ENCODE peak calls at places on chromosomes 1 and 21, in six cellular contexts. Z, N, L, V, I and C are unnamed samples.

GRCh38 chr1:6028042-6028895 is 17.4 kb upstream of the KCNAB2 start:
- DNase-seq in Z (no peak), N (no peak), L (no peak), V (no peak), I (no peak), C (no peak)

GRCh38 chr21:45050786-45051489 is 23.4 kb upstream of the ADARB1 start:
- DNase-seq in Z (peak; percentile 97), N (peak; percentile 34), L (no peak), V (peak; percentile 83), I (no peak), C (peak; percentile 24)

GRCh38 chr1:113243529-113243928 is 146.8 kb upstream of the MAGI3 start:
- DNase-seq in Z (no peak), N (no peak), L (no peak), V (no peak), I (no peak), C (no peak)

GRCh38 chr1:5779608-5780323 is 212.5 kb downstream of the NPHP4 start:
- DNase-seq in Z (no peak), N (no peak), L (no peak), V (no peak), I (peak; percentile 68), C (no peak)

GRCh38 chr1:220287129-220287528 is 14.9 kb upstream of the RAB3GAP2 start:
- DNase-seq in Z (no peak), N (no peak), L (no peak), V (no peak), I (no peak), C (no peak)

GRCh38 chr1:215475719-215476525 is 91.2 kb upstream of the KCTD3 start:
- DNase-seq in Z (peak; percentile 87), N (peak; percentile 90), L (no peak), V (no peak), I (no peak), C (peak; percentile 77)

GRCh38 chr1:89041055-89041707 is 18.5 kb upstream of the GBP3 start:
- DNase-seq in Z (peak; percentile 82), N (peak; percentile 65), L (no peak), V (peak; percentile 12), I (no peak), C (peak; percentile 43)

GRCh38 chr1:36187800-36188593 is 32.0 kb downstream of the MAP7D1 start:
- DNase-seq in Z (peak; percentile 90), N (peak; percentile 94), L (peak; percentile 82), V (peak; percentile 81), I (peak; percentile 86), C (peak; percentile 95)

GRCh38 chr1:170032531-170033295 is 41.8 kb downstream of the KIFAP3 start:
- DNase-seq in Z (peak; percentile 56), N (peak; percentile 70), L (no peak), V (no peak), I (no peak), C (peak; percentile 53)

GRCh38 chr1:38533772-38534472 is 325.6 kb downstream of the RRAGC start:
- DNase-seq in Z (no peak), N (no peak), L (no peak), V (no peak), I (no peak), C (no peak)

GRCh38 chr1:61115436-61115835 is 33.1 kb downstream of the NFIA start:
- DNase-seq in Z (no peak), N (no peak), L (no peak), V (no peak), I (no peak), C (no peak)

GRCh38 chr21:32364387-32364786 is 28.4 kb downstream of the URB1 start:
- DNase-seq in Z (peak; percentile 9), N (peak; percentile 35), L (peak; percentile 39), V (no peak), I (no peak), C (no peak)

GRCh38 chr1:161838362-161838761 is 72.2 kb downstream of the ATF6 start:
- DNase-seq in Z (peak; percentile 72), N (no peak), L (peak; percentile 33), V (no peak), I (no peak), C (no peak)

GRCh38 chr1:207362962-207363858 is 41.7 kb downstream of the CD55 start:
- DNase-seq in Z (peak; percentile 51), N (peak; percentile 73), L (no peak), V (no peak), I (no peak), C (peak; percentile 55)

GRCh38 chr1:219177363-219177762 is 3.7 kb downstream of the LYPLAL1 start:
- DNase-seq in Z (no peak), N (no peak), L (no peak), V (no peak), I (no peak), C (no peak)

GRCh38 chr21:43467785-43468184 is 40.9 kb upstream of the SIK1 start:
- DNase-seq in Z (no peak), N (no peak), L (no peak), V (no peak), I (no peak), C (no peak)

GRCh38 chr1:71045463-71046028 is 2.1 kb downstream of the PTGER3 start:
- DNase-seq in Z (no peak), N (no peak), L (no peak), V (no peak), I (no peak), C (no peak)
- H3K4me3 ChIP-seq in Z (no peak overlapping the region), N (no peak overlapping the region), L (no peak overlapping the region), V (no peak overlapping the region), I (no peak overlapping the region), C (no peak overlapping the region)

GRCh38 chr1:24362416-24362815 is 43.3 kb downstream of the GRHL3 start:
- DNase-seq in Z (no peak), N (no peak), L (no peak), V (no peak), I (no peak), C (no peak)
- H3K4me3 ChIP-seq in Z (no peak overlapping the region), N (no peak overlapping the region), L (no peak overlapping the region), V (no peak overlapping the region), I (no peak overlapping the region), C (no peak overlapping the region)

GRCh38 chr1:240093120-240093961 is 1.7 kb downstream of the FMN2 start:
- DNase-seq in Z (no peak), N (no peak), L (no peak), V (peak; percentile 21), I (peak; percentile 79), C (no peak)
- H3K4me3 ChIP-seq in Z (peak overlapping the region; percentile 37), N (peak overlapping the region; percentile 84), L (peak overlapping the region; percentile 58), V (peak overlapping the region; percentile 56), I (peak overlapping the region; percentile 89), C (peak overlapping the region; percentile 78)

GRCh38 chr1:19400875-19401854 is 84.2 kb downstream of the CAPZB start:
- DNase-seq in Z (no peak), N (no peak), L (no peak), V (peak; percentile 38), I (no peak), C (no peak)

GRCh38 chr1:19403256-19403655 is 82.1 kb downstream of the CAPZB start:
- DNase-seq in Z (no peak), N (no peak), L (no peak), V (no peak), I (no peak), C (no peak)

GRCh38 chr1:19400189-19400588 is 85.2 kb downstream of the CAPZB start:
- DNase-seq in Z (no peak), N (peak; percentile 59), L (no peak), V (no peak), I (no peak), C (no peak)

GRCh38 chr1:19404748-19405147 is 80.6 kb downstream of the CAPZB start:
- DNase-seq in Z (no peak), N (no peak), L (no peak), V (no peak), I (no peak), C (no peak)

GRCh38 chr1:19402031-19402430 is 83.3 kb downstream of the CAPZB start:
- DNase-seq in Z (no peak), N (no peak), L (no peak), V (no peak), I (no peak), C (no peak)
- H3K4me3 ChIP-seq in Z (no peak overlapping the region), N (no peak overlapping the region), L (no peak overlapping the region), V (no peak overlapping the region), I (no peak overlapping the region), C (no peak overlapping the region)

DNA sequence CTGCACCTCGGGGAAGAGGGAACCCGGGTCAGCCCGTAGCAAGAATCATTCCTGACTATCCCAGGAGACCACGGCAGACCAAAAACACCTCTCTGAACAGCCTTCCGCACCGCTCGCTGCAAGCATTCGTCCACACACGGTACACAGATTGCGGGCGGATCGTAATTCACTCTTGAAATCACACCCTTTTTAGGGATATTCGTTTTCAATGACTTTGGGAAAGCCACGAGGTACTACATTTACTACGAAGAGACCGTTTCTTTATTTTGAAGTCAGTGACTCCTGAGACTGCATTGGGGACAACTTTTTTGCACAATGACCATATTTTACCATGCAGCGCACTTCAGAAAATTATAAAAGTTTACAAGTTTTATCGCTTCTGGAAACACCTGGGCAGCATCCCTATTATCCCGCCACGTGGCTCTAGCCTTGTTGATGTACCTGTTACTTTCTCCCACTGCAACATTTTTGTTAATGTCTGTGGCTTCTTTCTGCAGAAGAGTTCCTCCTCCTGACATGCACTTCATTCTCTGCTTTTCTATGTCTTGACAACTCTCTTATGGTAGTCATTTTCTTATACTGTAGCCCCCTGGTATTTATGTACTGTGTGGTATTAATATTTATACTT is 1.2 kb upstream of the AKT3 start:
- DNase-seq in Z (peak; percentile 25), N (peak; percentile 28), L (no peak), V (no peak), I (no peak), C (no peak)
- H3K4me3 ChIP-seq in Z (peak overlapping the region; percentile 86), N (peak overlapping the region; percentile 78), L (peak overlapping the region; percentile 89), V (peak overlapping the region; percentile 86), I (peak overlapping the region; percentile 85), C (peak overlapping the region; percentile 69)

DNA sequence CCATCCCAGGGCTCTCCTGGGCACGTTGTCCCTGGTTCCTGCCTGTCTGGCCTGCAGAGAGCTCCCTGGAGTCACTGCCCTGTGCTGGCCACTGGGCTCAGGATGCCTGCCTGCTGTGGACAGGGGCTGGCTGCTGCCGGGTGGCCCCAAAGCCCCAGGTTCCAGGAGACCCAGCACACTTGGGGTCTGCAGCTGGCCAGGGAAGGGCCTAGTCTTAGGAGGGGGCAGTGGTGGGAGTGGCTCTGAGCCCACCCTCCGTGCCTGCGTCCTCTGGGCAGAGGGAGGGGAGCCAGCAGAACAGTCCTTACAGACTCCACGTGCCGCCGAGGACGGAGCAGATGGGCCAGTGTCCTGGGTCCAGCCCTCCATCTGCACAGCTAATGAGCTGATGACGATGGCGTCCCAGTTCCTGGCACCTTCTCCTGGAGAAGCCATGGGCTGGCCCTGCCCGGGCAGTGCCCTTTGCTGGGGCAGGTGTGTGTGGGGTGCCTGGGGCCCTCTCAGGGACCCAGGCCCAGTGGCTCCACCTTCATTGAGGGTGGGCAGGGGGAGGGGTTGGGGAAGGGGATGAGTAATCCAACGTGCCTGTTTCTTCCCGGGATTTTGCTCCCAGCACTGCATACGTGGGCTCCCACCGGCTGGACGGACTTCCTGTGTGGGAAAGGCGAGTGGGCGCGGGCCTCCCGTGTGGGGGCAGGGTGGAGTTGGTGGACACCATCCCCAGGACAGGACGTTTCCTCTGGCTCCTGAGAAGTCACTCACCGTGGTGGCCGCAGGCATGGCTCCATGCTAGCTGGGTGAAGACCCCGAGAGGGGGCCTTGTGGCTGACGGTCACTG is 6.8 kb upstream of the PLCH2 start:
- DNase-seq in Z (no peak), N (no peak), L (no peak), V (no peak), I (no peak), C (no peak)
- H3K4me3 ChIP-seq in Z (no peak overlapping the region), N (no peak overlapping the region), L (no peak overlapping the region), V (no peak overlapping the region), I (no peak overlapping the region), C (no peak overlapping the region)